ENCODE peak calls at places on chromosomes 11 and 22, in eight cellular contexts. E, N, P, X, Y, Q, V and A are unnamed samples. For H3K4me1, the result is how much of the 10 kb centered on the place peaks cover.

GRCh38 chr11:67303132-67303988 is at the start of gene SSH3:
- DNase-seq in E (peak), N (peak), P (peak), X (peak), Y (peak), Q (peak), V (no peak), A (peak)

GRCh38 chr11:76678316-76678715 is 7.8 kb upstream of the LRRC32 start:
- DNase-seq in E (no peak), N (no peak), P (no peak), X (no peak), Y (no peak), Q (no peak), V (no peak), A (no peak)

GRCh38 chr22:50303848-50304527 is 3.5 kb downstream of the PLXNB2 start:
- DNase-seq in E (peak), N (no peak), P (no peak), X (no peak), Y (peak), Q (no peak), V (no peak), A (peak)

GRCh38 chr11:86726118-86726748 is 53.8 kb upstream of the ME3 start:
- DNase-seq in E (no peak), N (no peak), P (peak), X (no peak), Y (no peak), Q (no peak), V (no peak), A (no peak)

GRCh38 chr11:76805206-76805913 is 22.2 kb downstream of the TSKU start:
- DNase-seq in E (no peak), N (peak), P (peak), X (no peak), Y (peak), Q (no peak), V (peak), A (no peak)

GRCh38 chr11:90113541-90113940 is 20.9 kb upstream of the NAALAD2 start:
- DNase-seq in E (no peak), N (no peak), P (no peak), X (no peak), Y (no peak), Q (no peak), V (no peak), A (no peak)

GRCh38 chr22:29147241-29147919 is 58.3 kb upstream of the EMID1 start:
- DNase-seq in E (no peak), N (peak), P (no peak), X (no peak), Y (no peak), Q (no peak), V (no peak), A (no peak)

GRCh38 chr11:64085915-64086262 is 50.2 kb downstream of the FLRT1 start:
- DNase-seq in E (no peak), N (no peak), P (no peak), X (no peak), Y (no peak), Q (no peak), V (no peak), A (no peak)

GRCh38 chr11:18772211-18772610 is 19.4 kb downstream of the PTPN5 start:
- DNase-seq in E (no peak), N (no peak), P (peak), X (no peak), Y (no peak), Q (no peak), V (no peak), A (no peak)

GRCh38 chr11:58924230-58924629 is 15.1 kb upstream of the GLYATL1 start:
- DNase-seq in E (no peak), N (no peak), P (no peak), X (no peak), Y (no peak), Q (no peak), V (no peak), A (no peak)

GRCh38 chr11:71940561-71941219 is 11.8 kb downstream of the RNF121 start:
- DNase-seq in E (no peak), N (no peak), P (no peak), X (no peak), Y (no peak), Q (no peak), V (no peak), A (no peak)

GRCh38 chr11:1480555-1481482 is 5.8 kb downstream of the MOB2 start:
- DNase-seq in E (peak), N (no peak), P (no peak), X (no peak), Y (no peak), Q (no peak), V (no peak), A (peak)

GRCh38 chr22:48934446-48934845 is 893.2 kb downstream of the BRD1 start:
- DNase-seq in E (no peak), N (no peak), P (no peak), X (no peak), Y (no peak), Q (no peak), V (no peak), A (no peak)

GRCh38 chr22:10741210-10741609 is 4786.8 kb upstream of the OR11H1 start:
- DNase-seq in E (peak), N (no peak), P (no peak), X (no peak), Y (no peak), Q (no peak), V (no peak), A (no peak)

GRCh38 chr11:35649984-35650383 is 12.6 kb upstream of the TRIM44 start:
- DNase-seq in E (no peak), N (no peak), P (peak), X (no peak), Y (no peak), Q (no peak), V (no peak), A (no peak)

GRCh38 chr11:125835748-125836147 is 2.6 kb downstream of the PATE4 start:
- DNase-seq in E (no peak), N (no peak), P (no peak), X (no peak), Y (no peak), Q (no peak), V (no peak), A (no peak)

GRCh38 chr22:20422965-20423635 is 14.5 kb downstream of the SCARF2 start:
- DNase-seq in E (peak), N (peak), P (no peak), X (no peak), Y (peak), Q (no peak), V (no peak), A (peak)

GRCh38 chr11:127071606-127072005 is 71.0 kb upstream of the KIRREL3 start:
- DNase-seq in E (no peak), N (no peak), P (no peak), X (no peak), Y (no peak), Q (no peak), V (no peak), A (no peak)

GRCh38 chr11:126172596-126173038 is 38.8 kb downstream of the RPUSD4 start:
- DNase-seq in E (peak), N (no peak), P (peak), X (no peak), Y (no peak), Q (no peak), V (no peak), A (no peak)

GRCh38 chr11:122207921-122208764 is 92.1 kb upstream of the BLID start:
- DNase-seq in E (no peak), N (no peak), P (peak), X (no peak), Y (no peak), Q (no peak), V (no peak), A (no peak)

GRCh38 chr11:79076526-79077115 is 364.2 kb downstream of the TENM4 start:
- DNase-seq in E (peak), N (no peak), P (no peak), X (peak), Y (peak), Q (peak), V (peak), A (no peak)

GRCh38 chr22:33971561-33971961 is 51.3 kb upstream of the LARGE1 start:
- DNase-seq in E (no peak), N (no peak), P (no peak), X (no peak), Y (no peak), Q (no peak), V (no peak), A (no peak)

GRCh38 chr11:103633037-103633788 is 403.2 kb upstream of the DDI1 start:
- DNase-seq in E (no peak), N (no peak), P (peak), X (no peak), Y (no peak), Q (no peak), V (no peak), A (no peak)

GRCh38 chr11:35235944-35236666 is 97.1 kb downstream of the CD44 start:
- DNase-seq in E (peak), N (no peak), P (no peak), X (no peak), Y (no peak), Q (peak), V (no peak), A (no peak)

GRCh38 chr22:46287873-46288751 is 8.6 kb upstream of the GTSE1 start:
- DNase-seq in E (peak), N (no peak), P (no peak), X (no peak), Y (peak), Q (no peak), V (no peak), A (no peak)

GRCh38 chr11:9069861-9070470 is 21.4 kb downstream of the SCUBE2 start:
- DNase-seq in E (no peak), N (no peak), P (no peak), X (no peak), Y (no peak), Q (no peak), V (no peak), A (no peak)

GRCh38 chr22:40485813-40486610 is 115.6 kb downstream of the SGSM3 start:
- DNase-seq in E (peak), N (no peak), P (peak), X (no peak), Y (peak), Q (no peak), V (no peak), A (no peak)

GRCh38 chr22:40484906-40485660 is 114.7 kb downstream of the SGSM3 start:
- DNase-seq in E (no peak), N (no peak), P (peak), X (no peak), Y (no peak), Q (no peak), V (no peak), A (no peak)

GRCh38 chr22:28023036-28023435 is 104.0 kb upstream of the PITPNB start:
- DNase-seq in E (no peak), N (peak), P (no peak), X (peak), Y (peak), Q (no peak), V (no peak), A (no peak)

GRCh38 chr11:71116435-71117040 is 135.8 kb downstream of the SHANK2 start:
- DNase-seq in E (no peak), N (no peak), P (no peak), X (no peak), Y (no peak), Q (no peak), V (no peak), A (no peak)

GRCh38 chr22:19122143-19122751 is at the start of gene DGCR2:
- DNase-seq in E (peak), N (peak), P (peak), X (peak), Y (peak), Q (peak), V (peak), A (peak)

GRCh38 chr22:19122752-19123492 is 710 bp upstream of the DGCR2 start:
- DNase-seq in E (no peak), N (no peak), P (peak), X (peak), Y (peak), Q (peak), V (peak), A (no peak)

GRCh38 chr22:19120829-19121630 is 1.2 kb downstream of the DGCR2 start:
- DNase-seq in E (peak), N (no peak), P (peak), X (peak), Y (peak), Q (peak), V (peak), A (no peak)

GRCh38 chr22:19119949-19120348 is 2.3 kb downstream of the DGCR2 start:
- DNase-seq in E (no peak), N (no peak), P (no peak), X (no peak), Y (no peak), Q (no peak), V (no peak), A (no peak)

DNA sequence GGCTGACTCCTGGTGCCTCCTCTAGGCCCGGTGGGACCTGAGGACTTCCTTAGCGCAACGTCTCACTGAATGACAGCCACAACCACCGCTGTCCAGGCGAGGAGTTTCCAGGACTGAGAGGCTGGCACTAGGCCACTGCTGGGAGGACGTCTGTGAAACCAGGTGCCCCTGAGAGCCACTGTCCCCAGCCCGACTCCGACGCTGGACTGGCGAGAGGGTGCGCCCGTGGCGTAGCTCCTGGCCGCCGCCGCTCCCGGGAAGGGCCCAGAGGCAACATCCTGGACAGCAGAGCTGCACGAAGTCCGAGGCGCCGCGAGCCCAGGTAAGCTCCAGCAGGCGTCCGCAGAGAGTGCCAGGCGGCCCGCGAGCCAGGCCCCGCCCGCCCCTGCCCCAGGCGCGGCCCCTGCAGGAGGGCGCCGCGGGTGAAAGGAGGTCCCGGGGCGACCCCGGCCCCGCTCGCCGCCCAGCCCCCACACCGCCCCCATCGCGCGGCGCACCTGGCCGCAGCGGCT is 525 bp downstream of the DGCR2 start:
- DNase-seq in E (peak), N (peak), P (peak), X (peak), Y (peak), Q (peak), V (peak), A (peak)
- H3K4me1 ChIP-seq in E (under half), N (half or more), P (under half), X (under half), Y (under half), Q (under half), V (under half), A (under half)

GRCh38 chr22:22043296-22044078 is 60.9 kb upstream of the TOP3B start:
- DNase-seq in E (no peak), N (no peak), P (no peak), X (no peak), Y (no peak), Q (no peak), V (peak), A (no peak)
- TF ChIP-seq POLR2A in E (no peak), N (no peak), P (no peak), X (no peak), Y (no peak), Q (no peak), V (no peak), A (no peak)

GRCh38 chr11:65779919-65780769 is 632 bp downstream of the AP5B1 start:
- DNase-seq in E (peak), N (peak), P (peak), X (peak), Y (peak), Q (peak), V (peak), A (peak)

GRCh38 chr11:65778431-65778900 is 2.3 kb downstream of the AP5B1 start:
- DNase-seq in E (no peak), N (peak), P (no peak), X (peak), Y (peak), Q (no peak), V (no peak), A (no peak)

GRCh38 chr11:65780770-65781151 is at the start of gene AP5B1:
- DNase-seq in E (peak), N (peak), P (peak), X (peak), Y (no peak), Q (peak), V (peak), A (peak)

GRCh38 chr11:65778901-65779668 is 1.7 kb downstream of the AP5B1 start:
- DNase-seq in E (no peak), N (peak), P (no peak), X (no peak), Y (peak), Q (no peak), V (no peak), A (no peak)

DNA sequence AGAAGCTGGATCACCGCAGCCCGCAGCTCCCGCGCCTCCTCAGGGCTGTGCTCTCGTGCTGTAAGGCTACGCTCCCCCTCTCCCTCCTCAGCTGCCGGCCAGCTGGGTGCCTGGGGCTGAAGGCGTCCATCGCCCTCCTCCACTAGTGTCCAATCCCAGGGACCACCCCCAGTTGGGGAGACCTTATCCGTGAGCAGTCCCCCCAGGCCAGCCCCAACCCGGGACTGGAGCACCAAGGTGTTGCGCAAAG is 1.2 kb downstream of the AP5B1 start:
- DNase-seq in E (no peak), N (no peak), P (no peak), X (no peak), Y (no peak), Q (no peak), V (no peak), A (no peak)
- H3K4me1 ChIP-seq in E (under half), N (half or more), P (under half), X (under half), Y (under half), Q (under half), V (under half), A (under half)

GRCh38 chr22:31681625-31682345 is 19.8 kb upstream of the PISD start:
- DNase-seq in E (no peak), N (no peak), P (peak), X (peak), Y (peak), Q (no peak), V (no peak), A (peak)

GRCh38 chr22:31680764-31681624 is 19.0 kb upstream of the PISD start:
- DNase-seq in E (no peak), N (no peak), P (peak), X (no peak), Y (peak), Q (no peak), V (no peak), A (no peak)

GRCh38 chr22:31678748-31679147 is 16.7 kb upstream of the PISD start:
- DNase-seq in E (no peak), N (no peak), P (no peak), X (no peak), Y (no peak), Q (no peak), V (no peak), A (no peak)

DNA sequence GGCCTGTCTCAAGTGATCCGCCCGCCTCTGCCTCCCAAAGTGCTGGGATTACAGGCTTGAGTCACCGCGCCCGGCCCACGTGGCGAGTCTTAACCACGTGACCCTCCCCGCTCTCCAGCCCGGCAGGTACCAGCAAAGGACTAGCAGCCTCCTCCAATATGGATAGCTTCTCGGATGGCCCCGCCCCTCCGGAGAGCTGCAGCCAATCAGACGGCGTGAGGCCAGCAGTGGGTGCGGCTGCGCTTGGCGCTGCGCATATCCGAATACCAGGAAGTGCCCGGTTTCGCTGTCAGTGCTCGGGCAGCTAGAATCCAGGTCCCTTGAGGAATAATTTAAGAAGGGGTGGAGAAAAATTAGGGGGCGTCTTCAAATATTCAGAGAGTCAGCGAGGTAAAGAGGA is 14.7 kb upstream of the PISD start:
- DNase-seq in E (peak), N (peak), P (peak), X (peak), Y (peak), Q (peak), V (no peak), A (peak)
- TF ChIP-seq POLR2A in E (peak), N (no peak), P (no peak), X (no peak), Y (peak), Q (no peak), V (no peak), A (no peak)